ENCODE peak calls at places on chromosomes 11 and 22, in nine cellular contexts. D is transverse colon; P is activated CD4-positive, alpha-beta T cell treated with anti-CD3 and anti-CD28 coated beads, Interleukin-2, amount 50 U/mL, for 24 hours; I is GM06990; O is kidney tubule cell; L is A172; X is NCI-H1417 treated with DMSO at 0.1 percent for 48 hours; Z is stimulated activated CD8-positive, alpha-beta memory T cell treated with anti-CD3 and anti-CD28 coated beads, Interleukin-7, amount 100 ng/mL, for 1 hour; Y is Daoy. M is an unnamed sample.

GRCh38 chr11:78549624-78550409 is 24.8 kb downstream of the NARS2 start:
- DNase-seq in I (no peak), X (no peak), P (no peak), Y (no peak), O (no peak), D (no peak), Z (no peak), L (no peak), M (no peak)

GRCh38 chr11:12787847-12788246 is 113.6 kb downstream of the TEAD1 start:
- DNase-seq in P (no peak), Y (peak; percentile 90), X (no peak), Z (no peak), D (no peak), O (peak; percentile 63), I (no peak), L (peak; percentile 72), M (no peak)

GRCh38 chr11:106999203-106999602 is 19.1 kb downstream of the GUCY1A2 start:
- DNase-seq in L (no peak), I (no peak), X (no peak), O (no peak), Z (no peak), P (no peak), Y (no peak), D (no peak), M (no peak)

GRCh38 chr11:340539-341512 is 20.2 kb upstream of the IFITM3 start:
- DNase-seq in D (no peak), O (no peak), X (no peak), Y (no peak), Z (no peak), L (no peak), P (no peak), I (no peak), M (no peak)

GRCh38 chr11:107757661-107758060 is 45.8 kb upstream of the SLN start:
- DNase-seq in P (no peak), Z (no peak), D (no peak), L (no peak), Y (no peak), I (no peak), X (no peak), O (no peak), M (no peak)

GRCh38 chr22:36417281-36417686 is 29.5 kb upstream of the MYH9 start:
- DNase-seq in P (no peak), X (no peak), L (peak; percentile 69), Z (no peak), I (no peak), D (peak; percentile 82), Y (peak; percentile 95), O (peak; percentile 94), M (peak; percentile 71)

GRCh38 chr11:19079643-19080440 is 19.3 kb upstream of the MRGPRX2 start:
- DNase-seq in L (peak; percentile 96), Z (no peak), X (no peak), I (no peak), Y (peak; percentile 39), P (no peak), O (peak; percentile 93), D (no peak), M (no peak)

GRCh38 chr11:2142300-2142759 is 3.1 kb upstream of the IGF2 start:
- DNase-seq in I (no peak), X (no peak), O (peak; percentile 6), Z (no peak), L (peak; percentile 42), Y (peak; percentile 39), D (no peak), P (no peak), M (no peak)

GRCh38 chr22:28008056-28008455 is 89.0 kb upstream of the PITPNB start:
- DNase-seq in X (no peak), P (no peak), Z (no peak), I (no peak), Y (no peak), O (peak; percentile 2), L (no peak), D (no peak), M (no peak)

GRCh38 chr11:1041936-1042608 is 5.6 kb upstream of the MUC6 start:
- DNase-seq in Z (no peak), L (peak; percentile 73), I (no peak), X (no peak), O (no peak), D (peak; percentile 53), P (no peak), Y (peak; percentile 37), M (peak; percentile 68)

GRCh38 chr11:13169709-13170108 is 107.9 kb upstream of the BMAL1 start:
- DNase-seq in Z (no peak), D (no peak), P (no peak), I (no peak), O (peak; percentile 78), X (no peak), Y (peak; percentile 88), L (peak; percentile 85), M (no peak)

GRCh38 chr11:116510886-116511650 is 261.7 kb downstream of the BUD13 start:
- DNase-seq in X (no peak), D (no peak), P (no peak), Z (no peak), L (no peak), Y (no peak), I (no peak), O (no peak), M (no peak)

GRCh38 chr22:43723816-43724215 is 88.3 kb downstream of the EFCAB6 start:
- DNase-seq in Z (no peak), Y (peak; percentile 51), X (no peak), I (no peak), D (no peak), O (peak; percentile 3), L (peak; percentile 14), P (no peak), M (no peak)

GRCh38 chr22:45546333-45547015 is 43.8 kb downstream of the FBLN1 start:
- DNase-seq in Y (no peak), L (no peak), Z (no peak), O (no peak), I (no peak), X (no peak), P (no peak), D (no peak), M (no peak)

GRCh38 chr11:2995091-2995561 is 3.0 kb upstream of the NAP1L4 start:
- DNase-seq in X (no peak), O (no peak), L (no peak), Z (no peak), P (no peak), I (no peak), D (no peak), Y (no peak), M (no peak)

GRCh38 chr11:74730601-74731260 is 495 bp downstream of the CHRDL2 start:
- DNase-seq in L (no peak), P (no peak), Z (no peak), O (no peak), I (no peak), Y (no peak), X (no peak), D (no peak), M (no peak)

GRCh38 chr11:94803491-94803890 is 35.3 kb downstream of the AMOTL1 start:
- DNase-seq in Y (no peak), D (no peak), P (no peak), O (no peak), I (no peak), X (no peak), Z (no peak), L (no peak), M (no peak)

GRCh38 chr22:31281733-31282132 is 10.6 kb downstream of the PIK3IP1 start:
- DNase-seq in P (no peak), Y (no peak), Z (no peak), X (no peak), I (no peak), L (no peak), D (no peak), O (no peak), M (no peak)

GRCh38 chr11:31060880-31061279 is 308.7 kb downstream of the DCDC1 start:
- DNase-seq in D (no peak), Z (no peak), I (no peak), X (no peak), P (no peak), L (no peak), Y (no peak), O (no peak), M (no peak)

GRCh38 chr11:32225491-32226285 is 134.8 kb downstream of the RCN1 start:
- DNase-seq in Y (no peak), I (no peak), D (no peak), O (no peak), Z (no peak), L (no peak), X (peak; percentile 62), P (no peak), M (no peak)

GRCh38 chr11:12762696-12763324 is 88.6 kb downstream of the TEAD1 start:
- DNase-seq in L (no peak), I (no peak), P (no peak), O (no peak), X (no peak), D (no peak), Y (no peak), Z (no peak), M (no peak)

GRCh38 chr22:23047742-23048141 is 22.6 kb upstream of the GNAZ start:
- DNase-seq in X (no peak), O (no peak), Y (no peak), L (no peak), I (no peak), P (no peak), Z (no peak), D (no peak), M (no peak)

GRCh38 chr11:65112551-65113360 is 1.1 kb downstream of the TM7SF2 start:
- DNase-seq in D (peak; percentile 81), L (no peak), Y (peak; percentile 34), O (peak; percentile 62), X (no peak), P (no peak), I (peak; percentile 83), Z (peak; percentile 52), M (peak; percentile 58)

GRCh38 chr11:68812526-68812925 is 29.2 kb downstream of the CPT1A start:
- DNase-seq in X (no peak), Z (no peak), O (no peak), Y (no peak), L (no peak), D (peak; percentile 80), I (no peak), P (no peak), M (peak; percentile 65)

GRCh38 chr11:60098508-60098907 is 10.0 kb downstream of the MS4A2 start:
- DNase-seq in O (peak; percentile 79), Y (no peak), P (no peak), I (no peak), L (no peak), X (no peak), Z (no peak), D (no peak), M (no peak)

GRCh38 chr11:134752526-134752925 is 340.5 kb upstream of the B3GAT1 start:
- DNase-seq in D (no peak), Z (no peak), O (no peak), P (no peak), Y (no peak), X (no peak), I (no peak), L (no peak), M (no peak)

GRCh38 chr11:103530257-103530656 is 421.0 kb downstream of the DYNC2H1 start:
- DNase-seq in D (no peak), O (peak; percentile 35), L (peak; percentile 38), P (no peak), Y (no peak), Z (no peak), X (no peak), I (no peak), M (no peak)

GRCh38 chr22:32079110-32080089 is 36.3 kb downstream of the SLC5A1 start:
- DNase-seq in I (no peak), P (no peak), Z (no peak), O (peak; percentile 90), L (peak; percentile 75), Y (peak; percentile 76), X (no peak), D (peak; percentile 21), M (peak; percentile 34)

GRCh38 chr11:36027731-36028130 is 83.9 kb downstream of the LDLRAD3 start:
- DNase-seq in L (no peak), D (no peak), Z (no peak), P (no peak), Y (no peak), X (no peak), O (no peak), I (no peak), M (no peak)

GRCh38 chr11:44221992-44222391 is 87.9 kb downstream of the ALX4 start:
- DNase-seq in I (no peak), X (no peak), D (no peak), P (no peak), O (no peak), Z (no peak), Y (no peak), L (no peak), M (no peak)

GRCh38 chr22:40420341-40421081 is 50.1 kb downstream of the SGSM3 start:
- DNase-seq in I (no peak), Z (no peak), D (no peak), Y (no peak), O (no peak), P (no peak), L (no peak), X (no peak), M (no peak)